ENCODE peak calls at places on chromosomes 12 and 14, in nine cellular contexts. S is psoas muscle, A is lower lobe of right lung, U is astrocyte, P is bronchial epithelial cell, W is foreskin fibroblast, E is choroid plexus epithelial cell, G is adipocyte, V is GM23338. X is an unnamed sample.

GRCh38 chr14:50318031-50318626 is 6.0 kb downstream of the DMAC2L start:
- DNase-seq in U (no peak), S (no peak), W (peak; percentile 70), G (peak; percentile 80), A (no peak), E (peak; percentile 78), V (peak; percentile 74), P (peak; percentile 47), X (peak; percentile 75)

GRCh38 chr14:55731881-55732498 is 152.0 kb downstream of the KTN1 start:
- DNase-seq in V (peak; percentile 79), W (peak; percentile 58), S (no peak), P (no peak), U (no peak), A (no peak), G (peak; percentile 71), E (peak; percentile 62), X (peak; percentile 44)

GRCh38 chr14:96225745-96226151 is 21.1 kb downstream of the BDKRB2 start:
- DNase-seq in E (no peak), A (no peak), W (peak; percentile 63), V (peak; percentile 56), U (peak; percentile 81), G (peak; percentile 38), P (peak; percentile 73), S (no peak), X (peak; percentile 79)

GRCh38 chr14:102900631-102901571 is 21.6 kb upstream of the AMN start:
- DNase-seq in U (no peak), G (no peak), P (no peak), E (no peak), A (peak; percentile 51), S (no peak), V (no peak), W (no peak), X (no peak)

GRCh38 chr12:93022603-93023340 is 93.7 kb upstream of the EEA1 start:
- DNase-seq in A (no peak), V (no peak), G (no peak), E (peak; percentile 71), P (no peak), U (peak; percentile 68), S (no peak), W (peak; percentile 49), X (peak; percentile 19)

GRCh38 chr12:19234171-19234704 is 104.7 kb downstream of the PLEKHA5 start:
- DNase-seq in U (peak; percentile 27), W (peak; percentile 50), S (no peak), V (no peak), E (peak; percentile 50), P (no peak), A (no peak), G (peak; percentile 58), X (peak; percentile 55)

GRCh38 chr14:97413991-97414717 is 617.0 kb downstream of the VRK1 start:
- DNase-seq in W (no peak), G (no peak), S (no peak), V (peak; percentile 74), U (no peak), P (no peak), A (no peak), E (no peak), X (no peak)

GRCh38 chr12:6363330-6364036 is 11.9 kb downstream of the SCNN1A start:
- DNase-seq in A (peak; percentile 86), W (peak; percentile 90), V (peak; percentile 77), U (no peak), E (peak; percentile 57), G (peak; percentile 88), S (peak; percentile 85), P (peak; percentile 62), X (no peak)

GRCh38 chr14:95681153-95681552 is 5.1 kb upstream of the TCL1B start:
- DNase-seq in S (no peak), G (no peak), A (no peak), V (no peak), E (no peak), U (no peak), P (no peak), W (no peak), X (no peak)

DNA sequence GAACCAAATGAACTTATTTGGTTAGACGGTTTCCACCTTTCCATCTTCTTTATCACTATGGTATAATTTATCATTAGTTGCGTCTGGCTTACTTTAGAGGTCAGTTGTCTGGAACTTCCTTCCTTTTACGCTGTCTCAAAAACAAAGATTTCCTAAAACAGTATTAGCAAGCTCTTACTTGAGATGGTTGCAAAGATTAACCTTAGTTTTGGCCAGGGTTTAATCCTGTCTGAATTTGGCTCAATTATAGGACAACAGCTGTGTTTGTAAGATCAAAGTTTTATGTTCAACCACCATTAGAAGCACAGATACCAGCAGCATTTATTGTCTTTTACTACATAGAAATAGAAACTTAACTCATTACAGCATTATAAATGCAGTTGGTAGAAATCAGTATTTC is 7.9 kb upstream of the WASHC3 start:
- DNase-seq in G (no peak), P (no peak), V (no peak), E (no peak), S (no peak), A (no peak), U (no peak), W (no peak), X (no peak)
- H3K4me3 ChIP-seq in G (no peak overlapping the region), P (no peak overlapping the region), V (no peak overlapping the region), E (no peak overlapping the region), S (no peak overlapping the region), A (no peak overlapping the region), U (no peak overlapping the region), W (no peak overlapping the region), X (no peak overlapping the region)

GRCh38 chr12:48980389-48980952 is 2.3 kb downstream of the WNT1 start:
- DNase-seq in A (peak; percentile 58), G (no peak), V (peak; percentile 88), S (peak; percentile 64), W (no peak), E (no peak), P (no peak), U (no peak), X (no peak)

GRCh38 chr12:48977290-48978281 is 536 bp upstream of the WNT1 start:
- DNase-seq in G (peak; percentile 83), A (peak; percentile 83), V (peak; percentile 82), E (peak; percentile 38), W (peak; percentile 67), U (peak; percentile 46), P (no peak), S (peak; percentile 86), X (no peak)

GRCh38 chr12:48979602-48980388 is 1.7 kb downstream of the WNT1 start:
- DNase-seq in A (no peak), E (no peak), P (no peak), G (no peak), U (no peak), W (peak; percentile 15), V (peak; percentile 52), S (peak; percentile 68), X (no peak)

GRCh38 chr12:48978291-48978740 is at the start of gene WNT1:
- DNase-seq in P (no peak), S (peak; percentile 57), W (peak; percentile 30), V (no peak), E (no peak), A (no peak), U (no peak), G (peak; percentile 39), X (no peak)

DNA sequence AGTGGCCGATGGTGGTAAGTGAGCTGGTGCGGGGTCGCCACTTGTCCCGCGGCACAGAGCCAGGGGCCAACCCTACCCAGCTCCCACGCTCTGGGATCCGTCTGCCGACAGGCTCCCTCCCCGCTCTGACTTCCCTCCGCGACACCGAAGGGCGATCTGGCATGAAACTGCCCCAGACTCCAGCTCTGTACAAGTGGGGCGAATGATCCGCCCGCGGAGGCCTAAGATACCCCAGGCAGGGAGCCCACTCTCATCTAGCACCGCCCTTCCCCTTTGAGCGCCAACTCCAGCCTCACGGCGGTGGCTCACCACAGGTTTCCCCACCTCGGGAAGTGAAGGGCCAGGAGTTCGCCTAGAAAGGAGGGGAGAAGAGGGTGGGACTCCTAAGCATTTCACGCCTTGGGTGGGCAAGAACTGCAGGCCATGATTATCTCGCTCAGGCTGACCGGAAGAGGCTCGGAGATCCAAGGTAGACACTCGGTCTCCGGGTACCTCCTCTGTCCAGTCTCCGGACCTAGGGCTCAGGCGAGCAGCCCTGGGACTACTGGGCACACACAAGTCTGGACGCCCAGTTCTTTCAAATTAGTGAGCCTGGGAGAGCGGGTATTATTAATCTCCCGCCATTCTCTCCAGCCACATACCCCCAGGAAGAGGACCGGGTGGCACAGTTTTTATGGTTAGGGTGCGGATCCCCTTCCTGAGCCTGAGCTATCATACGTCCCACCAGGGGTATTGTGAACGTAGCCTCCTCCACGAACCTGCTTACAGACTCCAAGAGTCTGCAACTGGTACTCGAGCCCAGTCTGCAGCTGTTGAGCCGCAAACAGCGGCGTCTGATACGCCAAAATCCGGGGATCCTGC is 849 bp downstream of the WNT1 start:
- DNase-seq in S (no peak), E (no peak), P (no peak), W (peak; percentile 21), G (no peak), V (no peak), U (no peak), A (no peak), X (no peak)
- H3K4me3 ChIP-seq in S (peak overlapping the region; percentile 54), E (no peak overlapping the region), P (no peak overlapping the region), W (no peak overlapping the region), G (peak overlapping the region; percentile 59), V (peak overlapping the region; percentile 59), U (no peak overlapping the region), A (peak overlapping the region; percentile 51), X (peak overlapping the region; percentile 22)

DNA sequence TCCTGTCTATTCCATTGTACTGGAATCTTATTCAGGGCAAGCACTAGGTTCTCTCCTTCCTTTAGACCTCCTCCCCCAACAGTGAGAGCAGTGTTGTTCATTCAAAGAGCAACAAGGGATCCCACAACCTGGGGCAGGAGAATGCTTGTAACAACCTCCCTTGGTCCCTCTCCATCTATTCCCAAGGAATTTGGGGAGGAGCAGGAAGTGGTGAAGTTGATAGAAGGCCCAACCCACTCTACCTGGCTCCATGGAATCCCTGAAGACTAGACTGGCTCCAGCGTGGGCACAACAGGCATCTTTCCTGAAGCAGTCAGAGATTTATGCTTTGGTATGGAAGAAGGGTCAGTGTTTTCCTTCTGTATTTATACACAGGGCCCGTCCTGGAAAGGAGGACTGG is 33.4 kb upstream of the CISTR start:
- DNase-seq in U (no peak), P (no peak), S (no peak), W (no peak), G (no peak), E (no peak), V (no peak), A (no peak), X (no peak)
- H3K4me3 ChIP-seq in U (no peak overlapping the region), P (no peak overlapping the region), S (no peak overlapping the region), W (no peak overlapping the region), G (no peak overlapping the region), E (no peak overlapping the region), V (no peak overlapping the region), A (no peak overlapping the region), X (no peak overlapping the region)

GRCh38 chr14:74241611-74242005 is 2.4 kb downstream of the VSX2 start:
- DNase-seq in U (no peak), A (no peak), W (no peak), P (no peak), S (no peak), G (no peak), E (no peak), V (no peak), X (no peak)

GRCh38 chr14:74242055-74243042 is 3.1 kb downstream of the VSX2 start:
- DNase-seq in U (no peak), V (peak; percentile 50), E (no peak), W (no peak), S (no peak), A (no peak), P (no peak), G (no peak), X (no peak)

GRCh38 chr14:74239848-74240793 is 872 bp downstream of the VSX2 start:
- DNase-seq in S (no peak), G (peak; percentile 10), W (peak; percentile 33), V (peak; percentile 60), P (no peak), E (no peak), U (no peak), A (no peak), X (peak; percentile 10)

GRCh38 chr14:74238974-74239847 is at the start of gene VSX2:
- DNase-seq in E (no peak), V (peak; percentile 84), S (no peak), U (no peak), P (no peak), G (no peak), A (no peak), W (no peak), X (no peak)

GRCh38 chr14:74240794-74241610 is 1.8 kb downstream of the VSX2 start:
- DNase-seq in E (no peak), A (no peak), S (no peak), V (peak; percentile 57), G (peak; percentile 17), U (no peak), P (no peak), W (peak; percentile 41), X (peak; percentile 7)
- H3K4me3 ChIP-seq in E (no peak overlapping the region), A (peak overlapping the region; percentile 42), S (peak overlapping the region; percentile 57), V (peak overlapping the region; percentile 69), G (peak overlapping the region; percentile 27), U (no peak overlapping the region), P (no peak overlapping the region), W (no peak overlapping the region), X (no peak overlapping the region)

X was measured in fibroblast of the aortic adventitia.